ENCODE peak calls at places on chromosomes 13 and 19, in ten cellular contexts. One of them, this sample, is unnamed.

GRCh38 chr13:110024646-110024980 is 238.2 kb upstream of the IRS2 start:
- DNase-seq in substantia nigra: no peak
- DNase-seq in stimulated activated CD8-positive, alpha-beta memory T cell treated with anti-CD3 and anti-CD28 coated beads, Interleukin-2, amount 100 ng/mL, for 1 hour: no peak
- DNase-seq in NCI-H446 treated with DMSO at 0.1 percent for 48 hours: no peak
- DNase-seq in HuH-7: no peak
- DNase-seq in mucosa of descending colon: no peak
- DNase-seq in NCI-H2029: no peak
- DNase-seq in activated T-helper 1 cell treated with anti-CD3 and anti-CD28 coated beads, Interleukin-12 subunit alpha, Interleukin-12 subunit beta, Interleukin-2, Interleukin-4 antibody, amounts not matched to agents 30 ng/mL and 10 ng/mL and 1 ng/mL, durations not matched to agents 14 hours and 24 hours and 36 hours: no peak
- DNase-seq in activated CD8-positive, alpha-beta T cell treated with anti-CD3 and anti-CD28 coated beads for 36 hours: no peak
- DNase-seq in AG04450: no peak
- DNase-seq in this sample: no peak

GRCh38 chr19:46906221-46906620 is 45.4 kb downstream of the ARHGAP35 start:
- DNase-seq in HuH-7: no peak
- DNase-seq in NCI-H446 treated with DMSO at 0.1 percent for 48 hours: no peak
- DNase-seq in activated CD8-positive, alpha-beta T cell treated with anti-CD3 and anti-CD28 coated beads for 36 hours: no peak
- DNase-seq in stimulated activated CD8-positive, alpha-beta memory T cell treated with anti-CD3 and anti-CD28 coated beads, Interleukin-2, amount 100 ng/mL, for 1 hour: no peak
- DNase-seq in NCI-H2029: no peak
- DNase-seq in substantia nigra: no peak
- DNase-seq in mucosa of descending colon: no peak
- DNase-seq in activated T-helper 1 cell treated with anti-CD3 and anti-CD28 coated beads, Interleukin-12 subunit alpha, Interleukin-12 subunit beta, Interleukin-2, Interleukin-4 antibody, amounts not matched to agents 30 ng/mL and 10 ng/mL and 1 ng/mL, durations not matched to agents 14 hours and 24 hours and 36 hours: no peak
- DNase-seq in AG04450: no peak
- DNase-seq in this sample: no peak

GRCh38 chr19:39341122-39341719 is 1.0 kb upstream of the SAMD4B start:
- DNase-seq in activated CD8-positive, alpha-beta T cell treated with anti-CD3 and anti-CD28 coated beads for 36 hours: no peak
- DNase-seq in stimulated activated CD8-positive, alpha-beta memory T cell treated with anti-CD3 and anti-CD28 coated beads, Interleukin-2, amount 100 ng/mL, for 1 hour: no peak
- DNase-seq in mucosa of descending colon: peak; percentile 47
- DNase-seq in NCI-H2029: no peak
- DNase-seq in HuH-7: peak; percentile 45
- DNase-seq in AG04450: no peak
- DNase-seq in NCI-H446 treated with DMSO at 0.1 percent for 48 hours: no peak
- DNase-seq in activated T-helper 1 cell treated with anti-CD3 and anti-CD28 coated beads, Interleukin-12 subunit alpha, Interleukin-12 subunit beta, Interleukin-2, Interleukin-4 antibody, amounts not matched to agents 30 ng/mL and 10 ng/mL and 1 ng/mL, durations not matched to agents 14 hours and 24 hours and 36 hours: no peak
- DNase-seq in substantia nigra: no peak
- DNase-seq in this sample: peak; percentile 84

GRCh38 chr13:110397445-110397844 is 90.4 kb downstream of the COL4A2 start:
- DNase-seq in activated CD8-positive, alpha-beta T cell treated with anti-CD3 and anti-CD28 coated beads for 36 hours: no peak
- DNase-seq in NCI-H446 treated with DMSO at 0.1 percent for 48 hours: no peak
- DNase-seq in stimulated activated CD8-positive, alpha-beta memory T cell treated with anti-CD3 and anti-CD28 coated beads, Interleukin-2, amount 100 ng/mL, for 1 hour: no peak
- DNase-seq in NCI-H2029: no peak
- DNase-seq in mucosa of descending colon: no peak
- DNase-seq in substantia nigra: peak; percentile 14
- DNase-seq in activated T-helper 1 cell treated with anti-CD3 and anti-CD28 coated beads, Interleukin-12 subunit alpha, Interleukin-12 subunit beta, Interleukin-2, Interleukin-4 antibody, amounts not matched to agents 30 ng/mL and 10 ng/mL and 1 ng/mL, durations not matched to agents 14 hours and 24 hours and 36 hours: no peak
- DNase-seq in HuH-7: no peak
- DNase-seq in AG04450: no peak
- DNase-seq in this sample: no peak

GRCh38 chr13:50969691-50970090 is 60.1 kb downstream of the RNASEH2B start:
- DNase-seq in mucosa of descending colon: peak; percentile 27
- DNase-seq in HuH-7: no peak
- DNase-seq in stimulated activated CD8-positive, alpha-beta memory T cell treated with anti-CD3 and anti-CD28 coated beads, Interleukin-2, amount 100 ng/mL, for 1 hour: no peak
- DNase-seq in activated CD8-positive, alpha-beta T cell treated with anti-CD3 and anti-CD28 coated beads for 36 hours: peak; percentile 5
- DNase-seq in NCI-H446 treated with DMSO at 0.1 percent for 48 hours: no peak
- DNase-seq in AG04450: no peak
- DNase-seq in substantia nigra: no peak
- DNase-seq in NCI-H2029: no peak
- DNase-seq in activated T-helper 1 cell treated with anti-CD3 and anti-CD28 coated beads, Interleukin-12 subunit alpha, Interleukin-12 subunit beta, Interleukin-2, Interleukin-4 antibody, amounts not matched to agents 30 ng/mL and 10 ng/mL and 1 ng/mL, durations not matched to agents 14 hours and 24 hours and 36 hours: no peak
- DNase-seq in this sample: no peak

GRCh38 chr13:51793570-51794273 is 10.2 kb downstream of the DHRS12 start:
- DNase-seq in substantia nigra: no peak
- DNase-seq in mucosa of descending colon: no peak
- DNase-seq in stimulated activated CD8-positive, alpha-beta memory T cell treated with anti-CD3 and anti-CD28 coated beads, Interleukin-2, amount 100 ng/mL, for 1 hour: no peak
- DNase-seq in NCI-H446 treated with DMSO at 0.1 percent for 48 hours: no peak
- DNase-seq in HuH-7: no peak
- DNase-seq in NCI-H2029: no peak
- DNase-seq in activated CD8-positive, alpha-beta T cell treated with anti-CD3 and anti-CD28 coated beads for 36 hours: peak; percentile 67
- DNase-seq in activated T-helper 1 cell treated with anti-CD3 and anti-CD28 coated beads, Interleukin-12 subunit alpha, Interleukin-12 subunit beta, Interleukin-2, Interleukin-4 antibody, amounts not matched to agents 30 ng/mL and 10 ng/mL and 1 ng/mL, durations not matched to agents 14 hours and 24 hours and 36 hours: peak; percentile 27
- DNase-seq in AG04450: peak; percentile 39
- DNase-seq in this sample: peak; percentile 64

GRCh38 chr19:18520848-18521691 is 800 bp downstream of the ELL start:
- DNase-seq in NCI-H446 treated with DMSO at 0.1 percent for 48 hours: no peak
- DNase-seq in mucosa of descending colon: peak; percentile 64
- DNase-seq in HuH-7: no peak
- DNase-seq in AG04450: no peak
- DNase-seq in stimulated activated CD8-positive, alpha-beta memory T cell treated with anti-CD3 and anti-CD28 coated beads, Interleukin-2, amount 100 ng/mL, for 1 hour: peak; percentile 4
- DNase-seq in NCI-H2029: no peak
- DNase-seq in substantia nigra: no peak
- DNase-seq in activated T-helper 1 cell treated with anti-CD3 and anti-CD28 coated beads, Interleukin-12 subunit alpha, Interleukin-12 subunit beta, Interleukin-2, Interleukin-4 antibody, amounts not matched to agents 30 ng/mL and 10 ng/mL and 1 ng/mL, durations not matched to agents 14 hours and 24 hours and 36 hours: no peak
- DNase-seq in activated CD8-positive, alpha-beta T cell treated with anti-CD3 and anti-CD28 coated beads for 36 hours: peak; percentile 43
- DNase-seq in this sample: peak; percentile 52

GRCh38 chr19:6412111-6412999 is 12.3 kb downstream of the KHSRP start:
- DNase-seq in activated CD8-positive, alpha-beta T cell treated with anti-CD3 and anti-CD28 coated beads for 36 hours: peak; percentile 71
- DNase-seq in HuH-7: peak; percentile 73
- DNase-seq in stimulated activated CD8-positive, alpha-beta memory T cell treated with anti-CD3 and anti-CD28 coated beads, Interleukin-2, amount 100 ng/mL, for 1 hour: no peak
- DNase-seq in mucosa of descending colon: peak; percentile 80
- DNase-seq in substantia nigra: no peak
- DNase-seq in NCI-H446 treated with DMSO at 0.1 percent for 48 hours: no peak
- DNase-seq in NCI-H2029: peak; percentile 16
- DNase-seq in activated T-helper 1 cell treated with anti-CD3 and anti-CD28 coated beads, Interleukin-12 subunit alpha, Interleukin-12 subunit beta, Interleukin-2, Interleukin-4 antibody, amounts not matched to agents 30 ng/mL and 10 ng/mL and 1 ng/mL, durations not matched to agents 14 hours and 24 hours and 36 hours: no peak
- DNase-seq in AG04450: no peak
- DNase-seq in this sample: peak; percentile 1

GRCh38 chr19:32318884-32319520 is 26.4 kb upstream of the ZNF507 start:
- DNase-seq in activated T-helper 1 cell treated with anti-CD3 and anti-CD28 coated beads, Interleukin-12 subunit alpha, Interleukin-12 subunit beta, Interleukin-2, Interleukin-4 antibody, amounts not matched to agents 30 ng/mL and 10 ng/mL and 1 ng/mL, durations not matched to agents 14 hours and 24 hours and 36 hours: no peak
- DNase-seq in stimulated activated CD8-positive, alpha-beta memory T cell treated with anti-CD3 and anti-CD28 coated beads, Interleukin-2, amount 100 ng/mL, for 1 hour: no peak
- DNase-seq in NCI-H2029: no peak
- DNase-seq in HuH-7: peak; percentile 66
- DNase-seq in substantia nigra: no peak
- DNase-seq in activated CD8-positive, alpha-beta T cell treated with anti-CD3 and anti-CD28 coated beads for 36 hours: peak; percentile 17
- DNase-seq in NCI-H446 treated with DMSO at 0.1 percent for 48 hours: no peak
- DNase-seq in mucosa of descending colon: peak; percentile 23
- DNase-seq in AG04450: no peak
- DNase-seq in this sample: peak; percentile 27

GRCh38 chr19:46133101-46133627 is 8.7 kb upstream of the IGFL3 start:
- DNase-seq in AG04450: peak; percentile 96
- DNase-seq in NCI-H446 treated with DMSO at 0.1 percent for 48 hours: no peak
- DNase-seq in NCI-H2029: peak; percentile 92
- DNase-seq in stimulated activated CD8-positive, alpha-beta memory T cell treated with anti-CD3 and anti-CD28 coated beads, Interleukin-2, amount 100 ng/mL, for 1 hour: no peak
- DNase-seq in substantia nigra: no peak
- DNase-seq in activated T-helper 1 cell treated with anti-CD3 and anti-CD28 coated beads, Interleukin-12 subunit alpha, Interleukin-12 subunit beta, Interleukin-2, Interleukin-4 antibody, amounts not matched to agents 30 ng/mL and 10 ng/mL and 1 ng/mL, durations not matched to agents 14 hours and 24 hours and 36 hours: no peak
- DNase-seq in activated CD8-positive, alpha-beta T cell treated with anti-CD3 and anti-CD28 coated beads for 36 hours: no peak
- DNase-seq in HuH-7: no peak
- DNase-seq in mucosa of descending colon: peak; percentile 11
- DNase-seq in this sample: peak; percentile 40

GRCh38 chr13:32045963-32046785 is 14.6 kb downstream of the FRY start:
- DNase-seq in stimulated activated CD8-positive, alpha-beta memory T cell treated with anti-CD3 and anti-CD28 coated beads, Interleukin-2, amount 100 ng/mL, for 1 hour: no peak
- DNase-seq in mucosa of descending colon: peak; percentile 41
- DNase-seq in activated CD8-positive, alpha-beta T cell treated with anti-CD3 and anti-CD28 coated beads for 36 hours: peak; percentile 20
- DNase-seq in NCI-H2029: peak; percentile 73
- DNase-seq in substantia nigra: no peak
- DNase-seq in NCI-H446 treated with DMSO at 0.1 percent for 48 hours: peak; percentile 49
- DNase-seq in HuH-7: peak; percentile 37
- DNase-seq in AG04450: no peak
- DNase-seq in activated T-helper 1 cell treated with anti-CD3 and anti-CD28 coated beads, Interleukin-12 subunit alpha, Interleukin-12 subunit beta, Interleukin-2, Interleukin-4 antibody, amounts not matched to agents 30 ng/mL and 10 ng/mL and 1 ng/mL, durations not matched to agents 14 hours and 24 hours and 36 hours: peak; percentile 9
- DNase-seq in this sample: peak; percentile 93

GRCh38 chr19:38394488-38394887 is 6.0 kb downstream of the SPRED3 start:
- DNase-seq in NCI-H2029: peak; percentile 10
- DNase-seq in activated CD8-positive, alpha-beta T cell treated with anti-CD3 and anti-CD28 coated beads for 36 hours: peak; percentile 92
- DNase-seq in mucosa of descending colon: no peak
- DNase-seq in stimulated activated CD8-positive, alpha-beta memory T cell treated with anti-CD3 and anti-CD28 coated beads, Interleukin-2, amount 100 ng/mL, for 1 hour: no peak
- DNase-seq in NCI-H446 treated with DMSO at 0.1 percent for 48 hours: no peak
- DNase-seq in activated T-helper 1 cell treated with anti-CD3 and anti-CD28 coated beads, Interleukin-12 subunit alpha, Interleukin-12 subunit beta, Interleukin-2, Interleukin-4 antibody, amounts not matched to agents 30 ng/mL and 10 ng/mL and 1 ng/mL, durations not matched to agents 14 hours and 24 hours and 36 hours: peak; percentile 67
- DNase-seq in substantia nigra: no peak
- DNase-seq in AG04450: no peak
- DNase-seq in HuH-7: no peak
- DNase-seq in this sample: no peak